ENCODE peak calls at places on chromosomes 11 and 22, in six cellular contexts. U is stimulated activated CD4-positive, alpha-beta T cell treated with anti-CD3 and anti-CD28 coated beads, Interleukin-2, amount 100 ng/mL, for 24 hours; Q is mucosa of descending colon; V is dermis blood vessel endothelial cell; Z is AG04449; R is H54. D is an unnamed sample.

GRCh38 chr11:44927174-44927661 is 23.5 kb downstream of the TP53I11 start:
- DNase-seq in U (peak; percentile 73), Q (peak; percentile 72), V (peak; percentile 85), Z (no peak), R (peak; percentile 86), D (peak; percentile 79)

GRCh38 chr11:112612283-112612849 is 348.9 kb upstream of the NCAM1 start:
- DNase-seq in U (no peak), Q (no peak), V (no peak), Z (no peak), R (no peak), D (no peak)

GRCh38 chr11:31939004-31939403 is 127.9 kb upstream of the PAX6 start:
- DNase-seq in U (no peak), Q (no peak), V (no peak), Z (no peak), R (no peak), D (no peak)

GRCh38 chr11:9657531-9657930 is 6.3 kb upstream of the SWAP70 start:
- DNase-seq in U (no peak), Q (no peak), V (no peak), Z (no peak), R (no peak), D (no peak)

GRCh38 chr11:1448882-1449281 is 37.7 kb downstream of the MOB2 start:
- DNase-seq in U (no peak), Q (no peak), V (no peak), Z (no peak), R (no peak), D (no peak)

GRCh38 chr22:46049726-46050450 is 72.9 kb upstream of the WNT7B start:
- DNase-seq in U (no peak), Q (no peak), V (no peak), Z (no peak), R (no peak), D (no peak)

GRCh38 chr11:1072116-1072820 is 2.4 kb upstream of the MUC2 start:
- DNase-seq in U (no peak), Q (no peak), V (peak; percentile 74), Z (no peak), R (peak; percentile 75), D (peak; percentile 54)

GRCh38 chr11:10331548-10332289 is 26.8 kb downstream of the ADM start:
- DNase-seq in U (no peak), Q (no peak), V (no peak), Z (no peak), R (no peak), D (no peak)

GRCh38 chr22:48112687-48113521 is 1350.5 kb downstream of the TBC1D22A start:
- DNase-seq in U (no peak), Q (no peak), V (no peak), Z (no peak), R (no peak), D (no peak)

GRCh38 chr11:72243173-72243566 is 806 bp downstream of the PHOX2A start:
- DNase-seq in U (no peak), Q (no peak), V (no peak), Z (no peak), R (no peak), D (no peak)

GRCh38 chr11:11324090-11324489 is 29.0 kb downstream of the CSNK2A3 start:
- DNase-seq in U (no peak), Q (no peak), V (no peak), Z (no peak), R (no peak), D (no peak)

GRCh38 chr11:25734592-25735211 is 597.2 kb upstream of the ANO3 start:
- DNase-seq in U (no peak), Q (peak; percentile 2), V (no peak), Z (no peak), R (no peak), D (no peak)

GRCh38 chr11:44623321-44623715 is 57.9 kb downstream of the CD82 start:
- DNase-seq in U (no peak), Q (no peak), V (peak; percentile 68), Z (no peak), R (no peak), D (no peak)

GRCh38 chr11:10305262-10305963 is 540 bp downstream of the ADM start:
- DNase-seq in U (peak; percentile 33), Q (peak; percentile 51), V (peak; percentile 50), Z (no peak), R (no peak), D (peak; percentile 52)

GRCh38 chr11:123211134-123211879 is 16.3 kb upstream of the CLMP start:
- DNase-seq in U (no peak), Q (no peak), V (no peak), Z (no peak), R (no peak), D (no peak)

GRCh38 chr11:119377112-119377901 is 4.2 kb downstream of the USP2 start:
- DNase-seq in U (no peak), Q (no peak), V (no peak), Z (no peak), R (no peak), D (no peak)

GRCh38 chr22:20781272-20781990 is 7.5 kb downstream of the SERPIND1 start:
- DNase-seq in U (peak; percentile 31), Q (no peak), V (peak; percentile 17), Z (no peak), R (no peak), D (no peak)

GRCh38 chr11:122653911-122654310 is 1.6 kb upstream of the UBASH3B start:
- DNase-seq in U (no peak), Q (no peak), V (peak; percentile 38), Z (no peak), R (no peak), D (no peak)

GRCh38 chr11:13405220-13405619 is 57.8 kb downstream of the BTBD10 start:
- DNase-seq in U (no peak), Q (peak; percentile 84), V (no peak), Z (no peak), R (no peak), D (no peak)

GRCh38 chr11:86916330-86916729 is 38.9 kb downstream of the FZD4 start:
- DNase-seq in U (no peak), Q (no peak), V (peak; percentile 84), Z (no peak), R (peak; percentile 49), D (peak; percentile 60)

GRCh38 chr22:38291201-38291777 is 18.5 kb upstream of the TMEM184B start:
- DNase-seq in U (no peak), Q (no peak), V (no peak), Z (no peak), R (no peak), D (no peak)